ENCODE peak calls at places on chromosomes 13 and 19, in six cellular contexts. P is neuronal stem cell, F is IMR-90, A is H9, Q is trophoblast cell, D is H1. G is an unnamed sample.

GRCh38 chr19:19405919-19406877 is 723 bp downstream of the GATAD2A start:
- DNase-seq in A (peak), D (no peak), F (peak), Q (peak), P (peak), G (peak)

GRCh38 chr13:44447783-44448182 is 74.2 kb downstream of the SERP2 start:
- DNase-seq in A (no peak), F (no peak), P (no peak), D (no peak), Q (no peak), G (no peak)

GRCh38 chr13:107203146-107203847 is 635.4 kb upstream of the ARGLU1 start:
- DNase-seq in D (peak), P (peak), A (peak), F (no peak), Q (peak), G (peak)

GRCh38 chr13:43303040-43303729 is 279.8 kb downstream of the DNAJC15 start:
- DNase-seq in Q (peak), F (peak), P (peak), D (peak), A (peak), G (peak)

GRCh38 chr19:13262450-13262849 is 112.2 kb downstream of the IER2 start:
- DNase-seq in F (peak), P (no peak), A (no peak), D (no peak), Q (peak), G (peak)

GRCh38 chr13:31945202-31945978 is 86.2 kb upstream of the FRY start:
- DNase-seq in F (peak), Q (peak), D (no peak), P (no peak), A (peak), G (peak)

GRCh38 chr13:45073809-45074208 is 46.5 kb upstream of the GTF2F2 start:
- DNase-seq in D (no peak), F (no peak), A (peak), Q (no peak), P (no peak), G (peak)

GRCh38 chr13:109408596-109409382 is 377.6 kb downstream of the IRS2 start:
- DNase-seq in A (no peak), P (no peak), F (no peak), D (no peak), Q (peak), G (no peak)

GRCh38 chr19:1122972-1123363 is 19.2 kb downstream of the GPX4 start:
- DNase-seq in F (peak), A (peak), D (no peak), Q (peak), P (peak), G (peak)

GRCh38 chr19:1119475-1120217 is 15.9 kb downstream of the GPX4 start:
- DNase-seq in A (no peak), F (no peak), D (no peak), P (no peak), Q (no peak), G (no peak)

GRCh38 chr19:1123381-1123780 is 19.6 kb downstream of the GPX4 start:
- DNase-seq in P (no peak), Q (no peak), A (no peak), F (no peak), D (no peak), G (no peak)

GRCh38 chr19:1122021-1122971 is 18.5 kb downstream of the GPX4 start:
- DNase-seq in Q (no peak), D (no peak), P (no peak), F (no peak), A (no peak), G (no peak)

GRCh38 chr19:1121395-1121794 is 17.6 kb downstream of the GPX4 start:
- DNase-seq in Q (no peak), A (no peak), D (no peak), F (no peak), P (no peak), G (no peak)
- H2AK5ac ChIP-seq in Q (no peak), A (no peak), D (no peak), F (no peak), P (no peak), G (no peak)

GRCh38 chr19:4692275-4693077 is 22.3 kb upstream of the MYDGF start:
- DNase-seq in Q (no peak), D (no peak), P (no peak), F (no peak), A (no peak), G (no peak)

GRCh38 chr19:4693471-4694121 is 23.5 kb upstream of the MYDGF start:
- DNase-seq in D (no peak), F (no peak), P (no peak), Q (no peak), A (no peak), G (no peak)

GRCh38 chr19:4693078-4693350 is 22.9 kb upstream of the MYDGF start:
- DNase-seq in D (no peak), Q (no peak), F (no peak), A (no peak), P (no peak), G (no peak)

GRCh38 chr19:4695224-4695731 is 25.1 kb upstream of the MYDGF start:
- DNase-seq in D (no peak), A (no peak), Q (no peak), P (no peak), F (no peak), G (no peak)

GRCh38 chr19:4694211-4694987 is 24.3 kb upstream of the MYDGF start:
- DNase-seq in Q (no peak), F (peak), D (no peak), P (no peak), A (no peak), G (no peak)
- H2AK5ac ChIP-seq in Q (no peak), F (peak), D (no peak), P (no peak), A (no peak), G (no peak)

DNA sequence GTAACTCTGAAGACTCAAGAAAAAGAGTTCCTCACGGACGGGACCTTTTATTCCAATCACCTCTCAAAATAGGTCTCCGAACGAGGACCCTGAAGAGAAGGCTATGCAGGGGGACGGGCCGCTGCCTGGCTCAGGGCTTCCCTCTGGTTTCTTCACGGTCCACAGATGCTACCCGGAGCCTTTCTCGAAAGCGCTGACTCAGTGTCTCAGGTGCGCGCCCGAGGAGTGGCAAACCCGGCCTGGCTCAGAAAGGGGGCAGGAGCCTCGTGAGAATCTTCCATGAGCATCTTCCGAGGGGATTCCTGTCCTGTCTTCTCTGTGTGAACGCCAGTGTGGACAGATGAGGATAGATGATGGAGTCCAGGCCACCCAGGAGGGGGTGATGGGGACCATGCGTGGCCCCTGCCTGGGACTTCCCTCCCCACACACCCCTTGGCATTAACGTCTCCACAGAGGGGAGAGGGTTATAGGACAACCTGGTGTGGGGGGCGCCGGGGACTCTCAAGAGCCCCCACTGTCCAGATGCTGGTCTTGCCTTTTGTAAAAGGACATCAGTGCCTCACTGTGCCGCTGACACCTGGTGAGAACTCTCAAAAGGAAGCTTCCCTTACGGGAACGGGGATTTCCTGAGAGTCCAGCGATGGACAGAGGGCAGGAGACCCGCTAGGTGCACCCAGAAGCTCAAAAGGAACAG is 16.5 kb downstream of the LSM4 start:
- DNase-seq in A (no peak), F (no peak), P (no peak), Q (no peak), D (no peak), G (no peak)
- H2AK5ac ChIP-seq in A (no peak), F (peak), P (no peak), Q (no peak), D (no peak), G (no peak)

GRCh38 chr19:953501-954271 is 27.9 kb downstream of the ARID3A start:
- DNase-seq in F (no peak), P (no peak), Q (no peak), A (peak), D (no peak), G (peak)

GRCh38 chr19:954272-954671 is 28.4 kb downstream of the ARID3A start:
- DNase-seq in P (no peak), D (no peak), Q (peak), A (no peak), F (no peak), G (peak)

GRCh38 chr19:956747-957451 is 27.2 kb upstream of the WDR18 start:
- DNase-seq in D (no peak), A (peak), P (peak), Q (peak), F (peak), G (peak)

GRCh38 chr19:954672-955494 is 29.0 kb downstream of the ARID3A start:
- DNase-seq in P (no peak), D (no peak), F (no peak), A (no peak), Q (peak), G (peak)

GRCh38 chr19:955803-956746 is 28.1 kb upstream of the WDR18 start:
- DNase-seq in A (peak), P (peak), F (no peak), D (no peak), Q (peak), G (peak)
- H2AK5ac ChIP-seq in A (no peak), P (peak), F (peak), D (peak), Q (peak), G (peak)

DNA sequence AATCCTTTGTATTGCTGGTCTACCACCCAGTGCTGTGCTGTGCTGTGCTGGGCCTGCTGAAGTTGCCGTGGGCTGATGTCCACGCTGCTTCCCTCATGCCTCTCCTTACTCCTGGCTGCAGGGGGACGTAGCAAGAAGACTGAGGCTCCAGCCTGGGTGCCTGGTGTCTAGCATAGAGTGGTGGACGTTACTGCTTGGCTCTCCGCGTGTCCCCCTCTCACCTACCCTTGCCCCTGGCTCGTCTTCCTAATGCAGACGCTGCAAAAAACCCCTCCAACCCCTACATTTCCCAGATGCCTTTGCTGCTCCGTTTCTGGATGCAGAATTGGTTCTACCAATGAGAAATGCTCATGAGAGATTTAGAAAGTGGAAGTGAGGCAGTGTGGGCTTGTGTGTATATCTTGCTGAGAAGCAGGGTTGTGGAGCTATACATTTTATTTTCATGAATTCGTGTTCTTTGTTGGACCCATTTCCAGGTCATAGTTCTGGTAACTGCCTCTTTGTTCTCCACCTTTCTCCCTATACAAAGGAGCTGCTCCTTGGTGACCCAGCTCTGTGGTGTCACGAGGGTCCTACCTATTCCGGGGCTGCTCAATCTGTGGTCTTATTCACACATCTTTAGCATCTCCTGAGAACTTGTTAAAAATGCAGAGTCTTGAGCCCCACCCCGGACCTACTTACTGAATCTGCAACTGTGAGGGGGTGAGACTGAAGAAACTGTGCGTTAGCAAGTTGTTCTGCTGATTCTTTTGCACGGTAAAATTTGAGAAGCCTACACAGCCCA is 7.9 kb upstream of the DENND1C start:
- DNase-seq in P (no peak), Q (no peak), F (no peak), A (no peak), D (no peak), G (no peak)
- H2AK5ac ChIP-seq in P (no peak), Q (no peak), F (no peak), A (no peak), D (no peak), G (no peak)

GRCh38 chr19:41476583-41476982 is 33.6 kb downstream of the ERICH4 start:
- DNase-seq in Q (no peak), D (no peak), P (no peak), A (no peak), F (no peak), G (no peak)
- H2AK5ac ChIP-seq in Q (no peak), D (no peak), P (no peak), A (no peak), F (no peak), G (no peak)

G was measured in mesendoderm.